ENCODE peak calls at places on chromosomes 5 and 9, in nine cellular contexts. N is lower lobe of right lung, F is cardiac muscle cell, H is AG09309, B is adrenal gland, I is epithelial cell of proximal tubule, D is cardiac fibroblast, P is heart right ventricle, O is A549. S is an unnamed sample.

GRCh38 chr9:12060811-12061210 is 632.4 kb upstream of the TYRP1 start:
- DNase-seq in H (no peak), I (no peak), O (no peak), D (no peak), N (no peak), F (no peak), P (no peak), B (no peak), S (no peak)

GRCh38 chr5:1757511-1757910 is 42.1 kb downstream of the MRPL36 start:
- DNase-seq in F (no peak), B (peak), D (no peak), I (no peak), H (no peak), N (peak), P (no peak), O (no peak), S (no peak)

GRCh38 chr5:38483788-38484398 is 72.6 kb downstream of the LIFR start:
- DNase-seq in F (no peak), H (no peak), P (no peak), N (no peak), I (no peak), B (no peak), D (no peak), O (no peak), S (no peak)

GRCh38 chr5:893137-893506 is 438 bp downstream of the TRIP13 start:
- DNase-seq in P (no peak), N (no peak), D (no peak), H (no peak), I (no peak), F (no peak), B (no peak), O (no peak), S (no peak)

GRCh38 chr5:62931551-62931950 is 352.9 kb downstream of the LRRC70 start:
- DNase-seq in I (no peak), O (no peak), D (no peak), P (no peak), H (no peak), N (no peak), B (no peak), F (no peak), S (no peak)

GRCh38 chr5:121430538-121430937 is 421.1 kb upstream of the FTMT start:
- DNase-seq in O (no peak), H (no peak), F (no peak), B (no peak), D (no peak), P (no peak), N (no peak), I (no peak), S (no peak)

GRCh38 chr5:106894964-106895363 is 775.8 kb downstream of the EFNA5 start:
- DNase-seq in P (no peak), D (peak), B (no peak), I (peak), O (no peak), F (peak), H (no peak), N (no peak), S (no peak)

GRCh38 chr5:140509898-140510297 is 37.6 kb upstream of the EIF4EBP3 start:
- DNase-seq in D (no peak), F (no peak), N (no peak), H (no peak), O (no peak), B (no peak), I (no peak), P (no peak), S (no peak)

GRCh38 chr5:23013395-23013994 is 160.4 kb upstream of the CDH12 start:
- DNase-seq in B (no peak), D (no peak), H (no peak), N (no peak), F (no peak), O (no peak), I (no peak), P (no peak), S (no peak)

GRCh38 chr5:86757824-86758223 is 140.1 kb downstream of the COX7C start:
- DNase-seq in O (no peak), B (no peak), P (no peak), H (no peak), D (no peak), I (no peak), F (peak), N (no peak), S (no peak)

GRCh38 chr5:84791153-84791552 is 406.5 kb upstream of the EDIL3 start:
- DNase-seq in B (no peak), P (no peak), O (no peak), N (no peak), I (no peak), H (no peak), F (no peak), D (no peak), S (no peak)

GRCh38 chr5:466661-467310 is 23.8 kb downstream of the EXOC3 start:
- DNase-seq in H (no peak), D (no peak), I (no peak), F (no peak), N (no peak), O (no peak), P (no peak), B (no peak), S (no peak)

GRCh38 chr9:107700902-107701301 is 211.3 kb upstream of the KLF4 start:
- DNase-seq in B (no peak), D (no peak), N (no peak), H (no peak), F (no peak), O (no peak), P (no peak), I (no peak), S (no peak)

GRCh38 chr5:69450116-69450515 is 35.2 kb downstream of the MARVELD2 start:
- DNase-seq in H (peak), B (no peak), O (peak), D (peak), P (no peak), F (peak), N (no peak), I (peak), S (no peak)

GRCh38 chr9:82601272-82601835 is 461.6 kb downstream of the RASEF start:
- DNase-seq in O (no peak), B (no peak), F (peak), N (no peak), H (no peak), I (no peak), D (peak), P (no peak), S (no peak)

GRCh38 chr9:93028448-93029006 is 30.0 kb upstream of the SUSD3 start:
- DNase-seq in B (no peak), H (no peak), O (no peak), I (no peak), P (no peak), F (peak), D (peak), N (no peak), S (no peak)

GRCh38 chr5:94908889-94909480 is 290.5 kb downstream of the SLF1 start:
- DNase-seq in D (peak), I (peak), F (peak), N (no peak), H (no peak), P (no peak), O (peak), B (no peak), S (no peak)

GRCh38 chr9:113355197-113355596 is 5.9 kb downstream of the BSPRY start:
- DNase-seq in D (peak), N (no peak), B (no peak), P (no peak), H (no peak), F (peak), I (no peak), O (peak), S (no peak)

GRCh38 chr5:144072518-144072927 is 97.9 kb downstream of the YIPF5 start:
- DNase-seq in P (no peak), B (no peak), O (no peak), N (no peak), I (no peak), F (peak), H (peak), D (peak), S (no peak)

GRCh38 chr5:163338-163620 is 28.0 kb upstream of the LRRC14B start:
- DNase-seq in N (no peak), B (no peak), H (no peak), O (no peak), D (no peak), F (no peak), I (no peak), P (no peak), S (no peak)

GRCh38 chr9:95425910-95426551 is 90.7 kb downstream of the PTCH1 start:
- DNase-seq in D (peak), P (no peak), B (no peak), F (no peak), I (no peak), N (no peak), H (no peak), O (peak), S (no peak)

GRCh38 chr9:129166962-129167557 is 11.0 kb downstream of the IER5L start:
- DNase-seq in O (peak), P (peak), I (no peak), D (peak), N (peak), B (peak), F (peak), H (no peak), S (no peak)

GRCh38 chr5:152364899-152365298 is 40.2 kb downstream of the NMUR2 start:
- DNase-seq in I (no peak), P (no peak), O (no peak), F (no peak), N (no peak), B (no peak), H (no peak), D (no peak), S (no peak)

GRCh38 chr5:32283539-32284377 is 29.0 kb downstream of the MTMR12 start:
- DNase-seq in D (peak), N (no peak), O (no peak), P (no peak), H (no peak), I (peak), F (peak), B (no peak), S (no peak)

GRCh38 chr9:16794871-16795639 is 75.4 kb downstream of the BNC2 start:
- DNase-seq in D (peak), P (peak), B (no peak), O (no peak), H (peak), I (no peak), N (no peak), F (peak), S (no peak)

GRCh38 chr9:128203842-128204551 is 818 bp downstream of the DNM1 start:
- DNase-seq in B (no peak), P (no peak), H (no peak), F (peak), N (no peak), D (peak), O (peak), I (no peak), S (no peak)

GRCh38 chr9:8895498-8896224 is 1096.1 kb upstream of the DMAC1 start:
- DNase-seq in D (peak), I (peak), P (peak), O (peak), F (peak), H (peak), B (no peak), N (no peak), S (no peak)

DNA sequence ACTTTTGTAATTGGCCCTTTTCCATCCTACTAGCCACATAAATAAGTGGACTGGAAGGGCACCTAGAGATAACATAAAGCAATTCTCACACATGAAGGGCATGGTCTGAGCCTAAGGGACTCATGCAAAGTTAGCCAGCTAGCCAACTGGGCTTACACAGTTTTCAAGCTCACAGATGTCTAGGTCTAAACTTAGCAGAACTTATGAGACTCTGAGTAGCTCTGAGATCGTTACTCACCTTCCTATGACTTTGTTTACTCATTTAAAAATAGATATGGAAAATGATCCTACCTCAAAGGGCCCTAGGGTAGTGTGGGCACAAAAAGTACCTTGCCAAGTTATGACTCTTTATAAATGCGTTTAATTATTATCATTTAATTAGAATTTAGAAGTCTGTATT is 410.4 kb upstream of the MPDZ start:
- DNase-seq in P (no peak), I (no peak), D (peak), F (no peak), O (no peak), B (no peak), H (no peak), N (no peak), S (no peak)
- TF ChIP-seq CTCF in P (no peak), I (no peak), D (no peak), F (no peak), O (no peak), B (no peak), H (no peak), N (no peak), S (no peak)

GRCh38 chr9:5493597-5494511 is 16.5 kb upstream of the PDCD1LG2 start:
- DNase-seq in B (peak), F (peak), N (peak), D (peak), H (peak), O (peak), I (peak), P (no peak), S (peak)
- H3K4me3 ChIP-seq in B (no peak), F (no peak), N (no peak), D (no peak), H (no peak), O (no peak), I (no peak), P (no peak), S (peak)

DNA sequence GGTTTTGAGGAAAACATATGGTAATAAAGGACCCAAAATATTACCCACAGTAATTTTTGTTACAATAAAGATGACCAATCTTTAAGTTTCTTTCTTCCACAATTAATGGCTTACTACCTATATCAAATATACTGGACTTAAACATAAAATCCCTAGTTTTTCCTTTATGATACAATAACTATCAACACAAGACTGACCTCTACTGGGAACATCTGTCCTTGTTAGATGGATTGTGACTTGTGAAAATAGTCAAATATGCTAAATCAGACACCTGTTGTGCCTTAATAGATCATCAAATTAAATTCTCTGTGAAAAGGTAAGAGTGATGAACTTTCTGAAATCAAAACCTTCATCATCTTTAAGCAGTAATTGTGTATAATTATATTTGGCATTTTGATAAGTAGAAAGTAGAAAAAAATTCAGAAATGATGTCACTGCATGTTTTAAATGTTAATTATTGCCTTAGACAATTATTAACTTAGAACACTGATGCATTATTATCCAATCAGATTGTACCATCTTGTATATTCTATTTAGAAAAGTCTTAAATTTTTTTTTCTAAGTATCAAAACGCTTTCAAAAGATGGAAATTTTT is 113.6 kb downstream of the DEPDC1B start:
- DNase-seq in B (no peak), H (peak), P (no peak), F (peak), N (no peak), O (peak), D (peak), I (peak), S (peak)
- TF ChIP-seq CTCF in B (no peak), H (peak), P (peak), F (peak), N (peak), O (peak), D (peak), I (peak), S (peak)

GRCh38 chr9:4670591-4670990 is 4.3 kb upstream of the SPATA6L start:
- DNase-seq in I (no peak), N (no peak), H (no peak), B (no peak), D (no peak), O (no peak), F (no peak), P (no peak), S (no peak)

GRCh38 chr9:4671737-4672136 is 5.5 kb upstream of the SPATA6L start:
- DNase-seq in N (no peak), O (no peak), F (no peak), I (no peak), D (no peak), P (no peak), B (no peak), H (no peak), S (no peak)

GRCh38 chr9:4678679-4679267 is 596 bp upstream of the CDC37L1 start:
- DNase-seq in O (peak), I (no peak), H (no peak), F (peak), D (peak), N (no peak), B (no peak), P (peak), S (peak)

GRCh38 chr9:4677392-4677791 is 2.0 kb upstream of the CDC37L1 start:
- DNase-seq in P (no peak), H (no peak), F (no peak), D (no peak), O (no peak), N (no peak), B (no peak), I (no peak), S (no peak)

DNA sequence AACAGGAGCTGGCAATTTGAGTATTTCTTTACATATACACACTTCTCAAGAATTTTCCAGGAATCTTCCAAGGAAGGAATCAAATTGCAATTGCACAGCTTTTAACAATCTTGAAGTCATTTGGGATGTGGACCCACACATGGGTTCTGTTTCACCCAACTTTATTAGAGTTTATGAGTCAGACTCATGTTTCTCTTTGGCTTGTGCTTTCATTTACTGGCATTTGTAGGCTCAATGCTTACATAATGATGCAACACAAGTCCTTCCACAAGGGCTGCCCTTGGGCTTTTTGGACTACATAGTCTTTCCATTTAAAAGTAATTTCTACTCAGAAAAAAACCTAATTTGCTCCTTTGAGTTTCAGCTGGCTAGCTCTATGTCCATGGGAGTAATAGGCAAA is 4.6 kb upstream of the CDC37L1 start:
- DNase-seq in P (no peak), H (peak), B (no peak), I (peak), D (peak), F (peak), O (peak), N (no peak), S (no peak)
- H3K4me3 ChIP-seq in P (no peak), H (no peak), B (no peak), I (no peak), D (no peak), F (no peak), O (no peak), N (no peak), S (no peak)

GRCh38 chr5:93875693-93876092 is 134.3 kb upstream of the POU5F2 start:
- DNase-seq in I (no peak), O (no peak), H (no peak), B (no peak), N (no peak), D (no peak), F (no peak), P (no peak), S (no peak)
- TF ChIP-seq CTCF in I (no peak), O (no peak), H (peak), B (no peak), N (no peak), D (peak), F (peak), P (no peak), S (no peak)

GRCh38 chr5:103345461-103345860 is 86.9 kb downstream of the MACIR start:
- DNase-seq in N (no peak), P (no peak), F (no peak), H (no peak), B (no peak), D (no peak), I (no peak), O (no peak), S (no peak)

GRCh38 chr5:103336967-103337366 is 78.4 kb downstream of the MACIR start:
- DNase-seq in B (no peak), D (no peak), I (no peak), N (no peak), O (no peak), H (no peak), F (no peak), P (no peak), S (no peak)

GRCh38 chr5:103340132-103340531 is 81.6 kb downstream of the MACIR start:
- DNase-seq in O (no peak), F (no peak), D (no peak), I (no peak), P (no peak), H (no peak), N (no peak), B (no peak), S (no peak)

GRCh38 chr5:103346162-103346748 is 87.7 kb downstream of the MACIR start:
- DNase-seq in I (no peak), O (no peak), F (no peak), H (no peak), D (no peak), P (no peak), B (no peak), N (no peak), S (no peak)

GRCh38 chr5:103340717-103341397 is 82.3 kb downstream of the MACIR start:
- DNase-seq in B (no peak), D (peak), N (no peak), O (no peak), P (no peak), F (peak), I (no peak), H (no peak), S (peak)
- H3K4me3 ChIP-seq in B (no peak), D (no peak), N (no peak), O (no peak), P (no peak), F (no peak), I (no peak), H (no peak), S (no peak)

GRCh38 chr5:170339780-170340167 is 42.2 kb upstream of the LCP2 start:
- DNase-seq in H (no peak), I (no peak), B (no peak), P (no peak), N (no peak), O (no peak), F (no peak), D (no peak), S (no peak)

GRCh38 chr5:170341545-170341944 is 44.0 kb upstream of the LCP2 start:
- DNase-seq in I (no peak), P (no peak), F (no peak), D (no peak), O (no peak), B (no peak), N (no peak), H (no peak), S (no peak)

GRCh38 chr5:170338272-170338671 is 40.7 kb upstream of the LCP2 start:
- DNase-seq in N (no peak), P (no peak), H (no peak), I (no peak), D (no peak), F (no peak), B (no peak), O (no peak), S (no peak)

GRCh38 chr5:170337055-170337454 is 39.5 kb upstream of the LCP2 start:
- DNase-seq in B (no peak), O (no peak), H (no peak), F (no peak), N (no peak), I (no peak), P (no peak), D (no peak), S (no peak)

DNA sequence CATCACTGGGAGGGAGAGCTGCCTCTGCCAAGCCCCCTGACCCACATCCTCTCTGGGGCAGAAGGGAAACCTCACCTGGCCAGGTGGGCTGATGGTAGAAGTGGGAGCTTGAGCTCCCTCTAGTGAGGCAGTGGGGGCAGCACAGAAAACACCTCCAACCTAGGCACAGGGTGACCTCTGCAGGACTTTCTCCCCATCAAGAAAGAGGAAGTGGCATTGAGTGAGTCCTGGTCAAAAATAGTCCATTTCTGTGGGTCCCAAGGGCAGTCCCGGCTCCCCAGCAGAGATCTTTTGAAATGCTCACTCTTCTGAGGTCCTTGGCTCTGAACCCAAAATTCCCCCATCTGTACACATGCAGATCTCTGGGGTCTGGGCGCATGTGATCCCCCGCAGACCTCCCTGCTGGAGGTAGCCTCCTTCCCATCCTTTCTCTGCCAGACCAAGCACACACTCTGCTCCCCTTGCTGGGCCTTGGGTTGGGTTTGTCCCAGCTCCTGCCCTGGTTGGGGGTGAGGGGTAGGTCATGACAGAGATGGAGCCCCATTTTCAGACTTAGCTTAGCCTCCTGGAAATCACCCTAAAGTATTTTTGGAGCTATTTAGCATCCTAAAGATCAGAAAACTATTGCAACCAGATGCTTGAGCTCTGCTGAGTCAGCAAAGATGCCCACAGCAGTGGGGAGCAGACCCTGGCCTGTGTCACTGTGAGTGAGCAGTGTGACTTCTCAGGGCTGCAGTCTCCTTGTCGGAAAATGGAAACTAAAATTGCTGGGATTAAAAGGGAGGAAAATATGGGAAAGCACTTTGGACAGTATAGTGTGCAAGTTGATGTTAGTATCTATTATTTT is 41.6 kb upstream of the LCP2 start:
- DNase-seq in D (no peak), B (no peak), F (no peak), O (no peak), I (no peak), P (no peak), N (no peak), H (no peak), S (peak)
- TF ChIP-seq CTCF in D (no peak), B (peak), F (peak), O (peak), I (peak), P (peak), N (peak), H (no peak), S (peak)